ENCODE peak calls at places on chromosome 9, in eight cellular contexts. I, P, A, O, U, H, J and G are unnamed samples.

GRCh38 chr9:133202145-133202513 is 6.9 kb downstream of the OBP2B start:
- DNase-seq in H (no peak), P (no peak), O (no peak), I (no peak), J (no peak), U (no peak), A (no peak), G (no peak)

GRCh38 chr9:93081081-93081529 is 14.9 kb upstream of the CARD19 start:
- DNase-seq in O (no peak), A (no peak), U (no peak), P (no peak), I (peak), H (no peak), J (no peak), G (no peak)

GRCh38 chr9:4798281-4798680 is 5.5 kb downstream of the RCL1 start:
- DNase-seq in U (no peak), I (no peak), J (no peak), P (no peak), H (no peak), O (no peak), A (no peak), G (no peak)

GRCh38 chr9:75974006-75974766 is 83.7 kb downstream of the PCSK5 start:
- DNase-seq in J (no peak), P (no peak), U (no peak), A (no peak), O (no peak), I (no peak), H (no peak), G (no peak)

GRCh38 chr9:28056006-28056405 is 482.7 kb upstream of the C9orf72 start:
- DNase-seq in J (no peak), H (no peak), O (peak), U (no peak), P (no peak), I (no peak), A (no peak), G (no peak)

GRCh38 chr9:137611623-137612609 is 6.4 kb downstream of the ARRDC1 start:
- DNase-seq in I (peak), U (peak), O (peak), J (no peak), H (no peak), A (no peak), P (peak), G (peak)

GRCh38 chr9:79264511-79265448 is 307.0 kb upstream of the TLE4 start:
- DNase-seq in J (no peak), O (peak), U (no peak), I (peak), H (no peak), P (no peak), A (no peak), G (no peak)

GRCh38 chr9:14627513-14627912 is 65.7 kb downstream of the ZDHHC21 start:
- DNase-seq in H (no peak), O (no peak), P (no peak), A (no peak), I (no peak), J (no peak), U (no peak), G (no peak)

GRCh38 chr9:16213781-16214515 is 656.5 kb downstream of the BNC2 start:
- DNase-seq in I (peak), U (no peak), J (no peak), O (peak), P (no peak), A (no peak), H (no peak), G (peak)

GRCh38 chr9:93204470-93205043 is 20.6 kb downstream of the WNK2 start:
- DNase-seq in I (no peak), A (peak), P (no peak), H (no peak), U (no peak), O (no peak), J (no peak), G (no peak)

GRCh38 chr9:69919461-69920061 is 98.9 kb downstream of the CFAP95 start:
- DNase-seq in I (no peak), J (peak), P (peak), H (no peak), A (no peak), U (no peak), O (no peak), G (no peak)

GRCh38 chr9:37485389-37486255 is at the start of gene POLR1E:
- DNase-seq in U (peak), I (peak), A (peak), H (peak), O (peak), J (peak), P (peak), G (peak)

GRCh38 chr9:115000217-115000639 is 69.8 kb upstream of the TNFSF8 start:
- DNase-seq in U (peak), J (no peak), P (no peak), A (no peak), I (no peak), H (no peak), O (no peak), G (no peak)

GRCh38 chr9:105503873-105504272 is 54.1 kb upstream of the FKTN start:
- DNase-seq in P (peak), O (no peak), I (no peak), H (no peak), U (no peak), A (no peak), J (no peak), G (no peak)

GRCh38 chr9:124716795-124717194 is 54.3 kb downstream of the NR6A1 start:
- DNase-seq in J (no peak), O (no peak), I (peak), U (no peak), A (no peak), H (no peak), P (no peak), G (no peak)

GRCh38 chr9:116792271-116792670 is 105.2 kb downstream of the TRIM32 start:
- DNase-seq in O (no peak), H (no peak), J (peak), P (no peak), I (no peak), U (no peak), A (no peak), G (no peak)

GRCh38 chr9:89195149-89195797 is 16.7 kb upstream of the SHC3 start:
- DNase-seq in P (no peak), J (no peak), A (no peak), U (no peak), H (no peak), I (no peak), O (no peak), G (no peak)

GRCh38 chr9:87137718-87138117 is 190.4 kb upstream of the GAS1 start:
- DNase-seq in H (no peak), J (no peak), P (no peak), I (no peak), A (no peak), U (no peak), O (no peak), G (no peak)

GRCh38 chr9:137441289-137441934 is at the start of gene ENTPD8:
- DNase-seq in U (no peak), I (no peak), P (peak), J (peak), H (no peak), O (no peak), A (peak), G (no peak)

GRCh38 chr9:135217836-135218235 is 130.4 kb downstream of the OLFM1 start:
- DNase-seq in J (no peak), H (no peak), U (no peak), O (no peak), A (peak), I (no peak), P (no peak), G (no peak)

GRCh38 chr9:137589441-137590122 is 730 bp downstream of the ZMYND19 start:
- DNase-seq in A (no peak), I (no peak), P (no peak), J (no peak), O (no peak), H (no peak), U (peak), G (no peak)

GRCh38 chr9:68545033-68545705 is 4.5 kb upstream of the TMEM252 start:
- DNase-seq in I (no peak), U (no peak), J (no peak), O (no peak), A (no peak), H (no peak), P (no peak), G (no peak)

GRCh38 chr9:95841377-95841776 is 34.1 kb upstream of the ERCC6L2 start:
- DNase-seq in I (no peak), H (no peak), U (no peak), P (no peak), A (no peak), J (no peak), O (no peak), G (no peak)

GRCh38 chr9:97567182-97567893 is 65.8 kb downstream of the TSTD2 start:
- DNase-seq in H (no peak), O (no peak), J (no peak), I (no peak), P (no peak), U (no peak), A (no peak), G (no peak)

GRCh38 chr9:109002141-109002540 is 11.2 kb downstream of the CTNNAL1 start:
- DNase-seq in I (no peak), A (no peak), J (no peak), H (no peak), U (no peak), O (no peak), P (no peak), G (no peak)

GRCh38 chr9:120534266-120534665 is 45.7 kb downstream of the CDK5RAP2 start:
- DNase-seq in O (no peak), P (no peak), I (no peak), J (no peak), H (no peak), A (no peak), U (no peak), G (no peak)

GRCh38 chr9:133703571-133704399 is 34.4 kb downstream of the SARDH start:
- DNase-seq in J (peak), I (no peak), U (peak), P (no peak), A (peak), H (no peak), O (no peak), G (no peak)

GRCh38 chr9:15155826-15156225 is 151.2 kb downstream of the TTC39B start:
- DNase-seq in O (no peak), I (no peak), A (no peak), J (no peak), P (no peak), U (no peak), H (no peak), G (no peak)

GRCh38 chr9:90523953-90524352 is 118.7 kb downstream of the DIRAS2 start:
- DNase-seq in I (no peak), P (no peak), J (peak), O (no peak), A (no peak), U (no peak), H (no peak), G (no peak)

GRCh38 chr9:123524866-123525265 is 168.9 kb downstream of the CRB2 start:
- DNase-seq in O (no peak), I (no peak), A (no peak), H (no peak), U (no peak), J (no peak), P (no peak), G (no peak)

GRCh38 chr9:20640331-20641187 is 18.3 kb upstream of the MLLT3 start:
- DNase-seq in U (peak), P (no peak), A (peak), I (no peak), O (no peak), J (peak), H (no peak), G (no peak)

GRCh38 chr9:36151306-36152210 is 15.0 kb downstream of the GLIPR2 start:
- DNase-seq in H (no peak), U (peak), A (peak), P (no peak), I (peak), O (no peak), J (no peak), G (peak)

GRCh38 chr9:133580416-133580738 is 28.8 kb downstream of the FAM163B start:
- DNase-seq in H (no peak), J (no peak), A (peak), P (no peak), O (no peak), I (no peak), U (no peak), G (no peak)

GRCh38 chr9:116646661-116647514 is 40.2 kb upstream of the TRIM32 start:
- DNase-seq in A (no peak), J (peak), P (peak), H (no peak), I (peak), O (no peak), U (no peak), G (no peak)

GRCh38 chr9:127360205-127360604 is 36.8 kb upstream of the SLC2A8 start:
- DNase-seq in J (no peak), H (no peak), O (no peak), P (no peak), U (no peak), I (no peak), A (no peak), G (no peak)